ENCODE peak calls at places on chromosomes 4 and X, in four cellular contexts. M, J, Z and H are unnamed samples.

GRCh38 chr4:57109530-57109846 is 697 bp downstream of the IGFBP7 start:
- DNase-seq in M (no peak), J (no peak), Z (no peak), H (no peak)

GRCh38 chrX:14964500-14964899 is 91.3 kb downstream of the MOSPD2 start:
- DNase-seq in M (no peak), J (no peak), Z (no peak), H (no peak)

GRCh38 chrX:43707812-43708548 is 51.9 kb downstream of the MAOA start:
- DNase-seq in M (no peak), J (no peak), Z (no peak), H (no peak)

GRCh38 chr4:183876268-183876934 is 28.7 kb upstream of the STOX2 start:
- DNase-seq in M (no peak), J (no peak), Z (no peak), H (peak)

GRCh38 chrX:135213200-135213844 is 38.5 kb upstream of the ETDA start:
- DNase-seq in M (no peak), J (no peak), Z (no peak), H (no peak)

GRCh38 chrX:119763175-119763574 is 4.8 kb downstream of the SOWAHD start:
- DNase-seq in M (no peak), J (no peak), Z (no peak), H (no peak)

GRCh38 chrX:153537080-153537479 is 19.6 kb downstream of the ATP2B3 start:
- DNase-seq in M (no peak), J (no peak), Z (no peak), H (peak)

GRCh38 chr4:19987746-19988145 is 264.0 kb upstream of the SLIT2 start:
- DNase-seq in M (no peak), J (no peak), Z (no peak), H (no peak)

GRCh38 chrX:143632625-143633387 is 3.1 kb downstream of the SLITRK4 start:
- DNase-seq in M (no peak), J (no peak), Z (no peak), H (no peak)

GRCh38 chrX:15356444-15356843 is 21.1 kb upstream of the PIGA start:
- DNase-seq in M (no peak), J (no peak), Z (no peak), H (no peak)

GRCh38 chr4:39514888-39515401 is 12.3 kb downstream of the UGDH start:
- DNase-seq in M (no peak), J (peak), Z (no peak), H (no peak)

GRCh38 chr4:48968814-48969213 is 17.3 kb upstream of the CWH43 start:
- DNase-seq in M (no peak), J (no peak), Z (no peak), H (no peak)

GRCh38 chr4:1192493-1193205 is 20.3 kb upstream of the SPON2 start:
- DNase-seq in M (no peak), J (no peak), Z (no peak), H (peak)

GRCh38 chrX:121975666-121976065 is 928.3 kb downstream of the GLUD2 start:
- DNase-seq in M (no peak), J (no peak), Z (no peak), H (no peak)

GRCh38 chrX:131802836-131803626 is 220.1 kb upstream of the STK26 start:
- DNase-seq in M (no peak), J (peak), Z (peak), H (peak)

GRCh38 chr4:186144180-186144579 is 39.7 kb downstream of the FAM149A start:
- DNase-seq in M (no peak), J (no peak), Z (no peak), H (peak)

GRCh38 chrX:125810856-125811255 is 355.2 kb downstream of the DCAF12L2 start:
- DNase-seq in M (no peak), J (no peak), Z (no peak), H (no peak)

GRCh38 chrX:150547511-150548115 is 20.8 kb upstream of the MTM1 start:
- DNase-seq in M (no peak), J (peak), Z (no peak), H (peak)

GRCh38 chrX:66676413-66676812 is 37.5 kb upstream of the EDA2R start:
- DNase-seq in M (no peak), J (no peak), Z (no peak), H (no peak)

GRCh38 chr4:16289872-16290554 is 63.7 kb upstream of the TAPT1 start:
- DNase-seq in M (no peak), J (peak), Z (no peak), H (peak)

GRCh38 chrX:72094894-72095293 is 36.8 kb downstream of the RTL5 start:
- DNase-seq in M (no peak), J (peak), Z (no peak), H (peak)

GRCh38 chr4:75484195-75484594 is 30.0 kb downstream of the RCHY1 start:
- DNase-seq in M (no peak), J (no peak), Z (no peak), H (no peak)

GRCh38 chr4:174749091-174749490 is 80.0 kb downstream of the GLRA3 start:
- DNase-seq in M (no peak), J (no peak), Z (no peak), H (no peak)

GRCh38 chrX:3271485-3272186 is 74.8 kb downstream of the MXRA5 start:
- DNase-seq in M (no peak), J (no peak), Z (no peak), H (no peak)

GRCh38 chr4:6018331-6018730 is at the start of gene C4orf50:
- DNase-seq in M (no peak), J (no peak), Z (no peak), H (no peak)

GRCh38 chr4:108166441-108167315 is 2.1 kb downstream of the LEF1 start:
- DNase-seq in M (no peak), J (peak), Z (no peak), H (peak)

GRCh38 chr4:102308032-102308799 is 37.1 kb downstream of the SLC39A8 start:
- DNase-seq in M (no peak), J (no peak), Z (no peak), H (no peak)

GRCh38 chr4:75630174-75630931 is at the start of gene CDKL2:
- DNase-seq in M (peak), J (peak), Z (peak), H (peak)

GRCh38 chrX:71846429-71846828 is 64.2 kb upstream of the NHSL2 start:
- DNase-seq in M (no peak), J (no peak), Z (no peak), H (no peak)

GRCh38 chr4:110062166-110062565 is 136.2 kb downstream of the ELOVL6 start:
- DNase-seq in M (no peak), J (no peak), Z (no peak), H (no peak)

GRCh38 chr4:76192221-76192620 is 21.4 kb downstream of the SCARB2 start:
- DNase-seq in M (no peak), J (no peak), Z (no peak), H (no peak)

GRCh38 chr4:1058198-1058996 is 47.0 kb downstream of the FGFRL1 start:
- DNase-seq in M (no peak), J (no peak), Z (no peak), H (no peak)

GRCh38 chrX:72306085-72306801 is 529 bp upstream of the CITED1 start:
- DNase-seq in M (no peak), J (peak), Z (no peak), H (peak)

GRCh38 chr4:187193141-187193540 is 469.5 kb upstream of the FAT1 start:
- DNase-seq in M (no peak), J (no peak), Z (no peak), H (no peak)

GRCh38 chr4:90727938-90728337 is 600.7 kb downstream of the CCSER1 start:
- DNase-seq in M (peak), J (no peak), Z (no peak), H (no peak)

GRCh38 chr4:90099795-90100194 is 27.4 kb upstream of the CCSER1 start:
- DNase-seq in M (no peak), J (no peak), Z (no peak), H (no peak)

GRCh38 chr4:159006202-159006601 is 96.7 kb upstream of the RAPGEF2 start:
- DNase-seq in M (no peak), J (no peak), Z (no peak), H (no peak)

GRCh38 chr4:110492522-110492921 is 16.6 kb downstream of the ENPEP start:
- DNase-seq in M (no peak), J (no peak), Z (no peak), H (no peak)

GRCh38 chr4:98433608-98434198 is 172.5 kb downstream of the RAP1GDS1 start:
- DNase-seq in M (no peak), J (no peak), Z (no peak), H (peak)

GRCh38 chr4:99885063-99885664 is 9.1 kb downstream of the LAMTOR3 start:
- DNase-seq in M (no peak), J (peak), Z (no peak), H (peak)

GRCh38 chr4:37892641-37893040 is 1.8 kb downstream of the TBC1D1 start:
- DNase-seq in M (no peak), J (no peak), Z (peak), H (no peak)
- TF ChIP-seq RAD21 in M (no peak), J (no peak), Z (no peak), H (no peak)

GRCh38 chr4:2888826-2889225 is 45.2 kb downstream of the ADD1 start:
- DNase-seq in M (no peak), J (no peak), Z (no peak), H (no peak)
- TF ChIP-seq NRF1 in M (no peak), J (no peak), Z (no peak), H (no peak)

DNA sequence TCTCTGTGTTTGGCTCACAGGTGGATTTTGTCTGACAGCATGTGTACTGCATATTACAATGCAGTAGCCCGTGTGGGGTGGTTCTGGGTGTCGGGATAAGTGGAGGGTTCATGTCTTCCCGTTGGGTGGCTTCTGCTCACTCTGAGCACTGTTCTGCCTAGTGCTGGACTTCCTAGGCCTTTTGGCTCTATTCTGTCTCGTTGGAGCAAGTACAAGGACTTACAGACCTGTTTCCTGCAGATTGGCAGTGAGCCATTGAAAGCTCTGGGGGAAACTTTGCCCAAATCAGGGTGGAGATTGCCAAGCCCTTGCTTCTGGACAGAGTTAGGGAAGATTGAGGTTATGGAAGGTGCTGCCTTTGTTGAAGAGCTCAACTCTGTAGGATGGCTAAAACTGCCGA is 91.1 kb upstream of the SLC4A4 start:
- DNase-seq in M (no peak), J (no peak), Z (no peak), H (no peak)
- TF ChIP-seq RAD21 in M (no peak), J (no peak), Z (no peak), H (no peak)

GRCh38 chrX:17842769-17843525 is 18.2 kb downstream of the RAI2 start:
- DNase-seq in M (no peak), J (no peak), Z (no peak), H (no peak)
- TF ChIP-seq NRF1 in M (no peak), J (no peak), Z (no peak), H (no peak)

DNA sequence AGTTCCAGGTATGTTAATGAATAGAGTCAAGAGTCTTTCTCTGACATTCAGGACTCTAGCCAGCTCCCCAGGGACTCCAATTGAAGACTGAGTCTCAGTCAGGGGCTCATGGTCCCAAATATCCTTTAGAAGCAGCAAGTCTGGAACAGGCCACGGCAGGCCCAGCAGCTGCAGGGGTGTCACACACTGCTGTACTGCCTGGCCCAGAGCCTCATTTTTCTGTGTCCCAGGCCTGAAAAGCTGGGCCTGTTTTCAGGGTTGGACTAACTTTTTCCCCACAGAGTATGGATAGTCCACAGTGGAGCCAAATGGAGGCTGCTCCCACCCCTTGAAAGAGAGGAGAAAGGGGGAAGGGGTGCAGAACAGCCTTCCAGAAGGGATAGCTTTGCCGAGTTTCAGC is 146.8 kb upstream of the NALF2 start:
- DNase-seq in M (no peak), J (no peak), Z (no peak), H (no peak)
- TF ChIP-seq RAD21 in M (no peak), J (no peak), Z (no peak), H (no peak)

GRCh38 chr4:10734697-10735096 is 50.1 kb upstream of the CLNK start:
- DNase-seq in M (no peak), J (no peak), Z (no peak), H (no peak)
- TF ChIP-seq NRF1 in M (no peak), J (no peak), Z (no peak), H (no peak)

DNA sequence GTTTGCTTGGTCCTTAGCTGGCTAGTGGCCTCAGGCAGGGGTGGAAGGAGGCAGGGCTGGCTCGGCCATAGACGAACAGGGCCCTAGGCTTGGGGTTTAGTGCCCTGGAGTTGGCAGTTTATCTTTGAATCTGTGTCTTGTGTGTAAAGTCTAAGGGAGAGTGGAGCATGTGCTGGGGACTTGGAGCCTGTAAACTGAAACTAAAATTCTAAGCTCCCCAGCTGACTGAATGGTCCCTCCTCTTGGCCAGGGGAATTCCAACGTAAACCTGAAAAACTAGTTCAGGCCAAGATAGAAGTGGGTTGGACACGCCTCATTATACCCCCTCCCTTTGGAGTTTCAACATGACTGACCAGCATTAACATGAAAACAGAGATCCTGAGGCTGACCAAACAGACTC is 46.1 kb upstream of the GPR78 start:
- DNase-seq in M (peak), J (no peak), Z (peak), H (no peak)
- TF ChIP-seq RAD21 in M (no peak), J (no peak), Z (no peak), H (no peak)

GRCh38 chrX:115264009-115264408 is 25.5 kb upstream of the LUZP4 start:
- DNase-seq in M (no peak), J (no peak), Z (no peak), H (peak)

GRCh38 chrX:115255003-115255402 is 21.1 kb upstream of the LRCH2 start:
- DNase-seq in M (no peak), J (no peak), Z (no peak), H (no peak)

GRCh38 chrX:115260330-115260729 is 26.4 kb upstream of the LRCH2 start:
- DNase-seq in M (no peak), J (no peak), Z (no peak), H (no peak)

GRCh38 chrX:115261148-115261547 is 27.3 kb upstream of the LRCH2 start:
- DNase-seq in M (no peak), J (no peak), Z (no peak), H (no peak)

DNA sequence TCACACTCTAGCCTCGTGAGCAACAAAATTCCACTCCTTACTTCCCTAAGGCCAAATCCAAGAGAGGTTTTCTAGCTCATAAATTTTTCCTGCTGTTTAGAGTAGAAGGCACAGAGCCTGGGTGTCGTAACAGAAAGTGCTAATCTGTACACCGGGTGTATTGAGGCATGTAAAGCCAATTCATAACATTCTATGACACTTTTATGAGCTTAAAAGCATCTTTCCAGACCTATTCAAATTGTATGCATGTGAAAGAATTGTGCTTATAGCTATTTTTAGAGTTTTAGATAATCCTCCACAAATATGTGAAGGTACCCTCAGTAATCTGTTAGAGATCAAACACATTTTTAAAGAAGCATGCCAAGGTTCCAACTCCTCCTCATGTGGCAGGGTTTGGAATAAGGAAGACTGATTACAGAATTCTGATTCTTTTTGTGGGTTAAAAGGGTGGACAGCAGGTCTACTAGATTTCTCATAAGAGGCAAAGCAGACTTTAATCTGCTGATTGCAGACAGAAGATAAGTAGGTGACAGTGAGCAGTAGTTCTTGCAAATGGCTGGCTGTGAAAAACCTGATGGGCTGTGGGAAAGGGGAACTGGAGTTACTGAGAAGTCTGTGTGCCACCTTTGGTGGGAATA is 25.5 kb upstream of the LRCH2 start:
- DNase-seq in M (no peak), J (peak), Z (no peak), H (no peak)
- TF ChIP-seq NRF1 in M (no peak), J (no peak), Z (no peak), H (no peak)

DNA sequence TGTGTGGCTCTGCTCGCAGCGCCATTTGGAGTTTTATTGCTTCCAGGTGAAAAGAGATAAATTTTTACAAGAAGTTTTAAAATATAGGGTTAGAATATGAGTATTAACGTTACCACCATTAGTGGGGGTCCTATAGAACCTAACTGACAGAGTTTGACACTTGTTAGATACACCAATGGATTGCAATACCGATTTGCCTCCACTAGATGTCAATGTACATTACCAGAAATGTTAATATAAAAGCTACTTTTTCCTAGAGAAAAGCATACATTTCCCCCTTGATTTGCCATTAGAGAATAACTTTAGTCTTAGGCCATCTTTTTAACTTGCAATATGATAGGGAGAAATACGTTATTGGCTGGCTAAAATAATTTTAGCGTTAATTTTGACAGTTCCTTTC is 108.4 kb downstream of the LINC00632 start:
- DNase-seq in M (no peak), J (peak), Z (no peak), H (peak)
- TF ChIP-seq RAD21 in M (peak), J (no peak), Z (peak), H (peak)

GRCh38 chr4:4558881-4559280 is 17.0 kb upstream of the STX18 start:
- DNase-seq in M (no peak), J (no peak), Z (no peak), H (no peak)

GRCh38 chr4:4564522-4564921 is 22.7 kb upstream of the STX18 start:
- DNase-seq in M (no peak), J (no peak), Z (no peak), H (no peak)

GRCh38 chr4:4555916-4556315 is 14.1 kb upstream of the STX18 start:
- DNase-seq in M (no peak), J (no peak), Z (no peak), H (no peak)

GRCh38 chr4:4560136-4560535 is 18.3 kb upstream of the STX18 start:
- DNase-seq in M (no peak), J (no peak), Z (no peak), H (no peak)

GRCh38 chr4:4559596-4559995 is 17.7 kb upstream of the STX18 start:
- DNase-seq in M (no peak), J (no peak), Z (no peak), H (no peak)
- TF ChIP-seq NRF1 in M (no peak), J (no peak), Z (no peak), H (no peak)